ENCODE peak calls at places on chromosomes 11 and 22, in nine cellular contexts. K is naive B cell; C is glutamatergic neuron; R is NCI-H1092 treated with DMSO at 0.1 percent for 48 hours; V is cardiac muscle cell; Z is activated T-helper 1 cell treated with anti-CD3 and anti-CD28 coated beads, Interleukin-12 subunit alpha, Interleukin-12 subunit beta, Interleukin-2, Interleukin-4 antibody, amounts not matched to agents 30 ng/mL and 10 ng/mL and 1 ng/mL, durations not matched to agents 14 hours and 24 hours and 36 hours; Q is stimulated activated CD4-positive, alpha-beta T cell treated with anti-CD3 and anti-CD28 coated beads, Interleukin-1b, Interleukin-23, amount 100 ng/mL, for 24 hours; H is fibroblast of pulmonary artery; F is naive thymus-derived CD4-positive, alpha-beta T cell. X is an unnamed sample.

GRCh38 chr22:20583471-20583922 is 76.1 kb downstream of the MED15 start:
- DNase-seq in K (no peak), R (no peak), H (no peak), Q (no peak), Z (no peak), F (peak), C (no peak), V (no peak), X (peak)

GRCh38 chr11:15468471-15468870 is 353.7 kb downstream of the INSC start:
- DNase-seq in Q (no peak), H (no peak), F (no peak), R (no peak), V (no peak), C (no peak), K (no peak), Z (no peak), X (no peak)

GRCh38 chr11:46391186-46391577 is 394 bp downstream of the CHRM4 start:
- DNase-seq in K (no peak), Z (no peak), F (no peak), Q (no peak), C (no peak), V (no peak), H (no peak), R (no peak), X (no peak)

GRCh38 chr22:37186997-37187522 is 987 bp downstream of the C1QTNF6 start:
- DNase-seq in F (no peak), C (no peak), Z (no peak), R (no peak), H (peak), V (no peak), K (no peak), Q (no peak), X (no peak)

GRCh38 chr11:35101223-35101622 is 37.7 kb upstream of the CD44 start:
- DNase-seq in H (no peak), K (no peak), V (no peak), F (no peak), R (no peak), Q (no peak), Z (no peak), C (no peak), X (no peak)

GRCh38 chr22:37157516-37158289 is 8.0 kb upstream of the IL2RB start:
- DNase-seq in Z (no peak), H (no peak), V (no peak), F (no peak), R (no peak), C (no peak), Q (no peak), K (no peak), X (no peak)

GRCh38 chr11:22193348-22194051 is 615 bp downstream of the ANO5 start:
- DNase-seq in Q (no peak), Z (no peak), V (peak), R (peak), H (no peak), C (peak), F (no peak), K (no peak), X (peak)

GRCh38 chr11:59197990-59198389 is 14.7 kb downstream of the MPEG1 start:
- DNase-seq in R (peak), Z (no peak), Q (no peak), K (no peak), H (peak), C (no peak), F (no peak), V (peak), X (no peak)

GRCh38 chr22:29706493-29706892 is 13.3 kb upstream of the CABP7 start:
- DNase-seq in Q (no peak), R (peak), Z (no peak), C (no peak), V (no peak), F (no peak), H (no peak), K (no peak), X (peak)

GRCh38 chr11:9169595-9170295 is 78.3 kb upstream of the SCUBE2 start:
- DNase-seq in C (no peak), K (no peak), H (no peak), F (no peak), Q (no peak), Z (no peak), V (no peak), R (no peak), X (no peak)

GRCh38 chr11:2523821-2524391 is 79.1 kb downstream of the KCNQ1 start:
- DNase-seq in C (peak), K (no peak), Q (no peak), V (no peak), Z (no peak), H (no peak), F (no peak), R (no peak), X (peak)

GRCh38 chr11:119712006-119712405 is 17.0 kb downstream of the NECTIN1 start:
- DNase-seq in C (no peak), R (no peak), Q (no peak), H (no peak), Z (no peak), V (no peak), F (no peak), K (no peak), X (no peak)

GRCh38 chr11:46489668-46490560 is 98.3 kb upstream of the CHRM4 start:
- DNase-seq in Z (peak), F (peak), C (peak), V (peak), K (peak), R (peak), Q (no peak), H (peak), X (peak)

GRCh38 chr11:120298461-120298860 is 26.6 kb upstream of the TLCD5 start:
- DNase-seq in R (no peak), F (no peak), K (no peak), H (no peak), Q (no peak), V (no peak), C (no peak), Z (no peak), X (no peak)

GRCh38 chr11:77174559-77174958 is 46.5 kb downstream of the MYO7A start:
- DNase-seq in V (no peak), H (no peak), F (no peak), K (no peak), Z (no peak), Q (no peak), C (no peak), R (peak), X (no peak)

GRCh38 chr22:42188808-42189447 is 58.3 kb upstream of the CYP2D6 start:
- DNase-seq in V (no peak), C (no peak), F (no peak), Q (no peak), R (no peak), K (no peak), Z (no peak), H (no peak), X (no peak)

X was measured in neural progenitor cell.